ENCODE peak calls at places on chromosome 5, in seven cellular contexts. M is COR-L47, P is astrocyte of the cerebellum, T is aorta, H is GM13977, S is pulmonary artery endothelial cell, O is T follicular helper cell. L is an unnamed sample.

GRCh38 chr5:31770157-31770556 is 131.2 kb downstream of the PDZD2 start:
- DNase-seq in S (no peak), H (no peak), M (no peak), P (no peak), O (no peak), T (no peak), L (no peak)

GRCh38 chr5:132224721-132225120 is 2.9 kb downstream of the P4HA2 start:
- DNase-seq in S (no peak), O (no peak), H (no peak), M (no peak), P (no peak), T (no peak), L (no peak)

GRCh38 chr5:141869040-141869439 is 9.2 kb downstream of the PCDH1 start:
- DNase-seq in M (no peak), O (no peak), H (no peak), T (no peak), P (no peak), S (no peak), L (no peak)

GRCh38 chr5:173764321-173765029 is 123.7 kb upstream of the CPEB4 start:
- DNase-seq in T (peak; percentile 92), M (no peak), H (no peak), O (no peak), P (peak; percentile 82), S (peak; percentile 81), L (no peak)

GRCh38 chr5:172607213-172607793 is 33.8 kb upstream of the NEURL1B start:
- DNase-seq in M (no peak), O (no peak), T (no peak), P (no peak), S (no peak), H (no peak), L (no peak)

GRCh38 chr5:154222414-154222813 is 31.9 kb downstream of the GALNT10 start:
- DNase-seq in H (no peak), S (no peak), M (no peak), O (no peak), T (no peak), P (no peak), L (no peak)

GRCh38 chr5:76162335-76162734 is 79.2 kb downstream of the SV2C start:
- DNase-seq in P (no peak), T (no peak), M (no peak), H (no peak), S (no peak), O (no peak), L (no peak)

GRCh38 chr5:108556414-108556813 is 174.5 kb upstream of the FBXL17 start:
- DNase-seq in P (no peak), S (no peak), T (no peak), H (no peak), M (no peak), O (no peak), L (no peak)

GRCh38 chr5:149849280-149849985 is 95.2 kb downstream of the PDE6A start:
- DNase-seq in M (no peak), P (no peak), T (no peak), S (no peak), H (no peak), O (no peak), L (no peak)

GRCh38 chr5:32233696-32234447 is 59.8 kb upstream of the GOLPH3 start:
- DNase-seq in T (peak; percentile 55), S (no peak), M (no peak), O (no peak), P (peak; percentile 94), H (no peak), L (no peak)

GRCh38 chr5:76402251-76402879 is 720 bp upstream of the IQGAP2 start:
- DNase-seq in S (no peak), O (peak; percentile 76), T (peak; percentile 64), M (no peak), H (peak; percentile 87), P (no peak), L (peak; percentile 76)

GRCh38 chr5:31408814-31409213 is 123.1 kb downstream of the DROSHA start:
- DNase-seq in P (no peak), H (no peak), S (no peak), O (no peak), M (no peak), T (no peak), L (no peak)

GRCh38 chr5:56900858-56901578 is 8.4 kb upstream of the SETD9 start:
- DNase-seq in P (peak; percentile 5), T (no peak), O (peak; percentile 4), S (no peak), M (peak; percentile 6), H (peak; percentile 53), L (peak; percentile 34)

GRCh38 chr5:95935553-95936100 is 26.0 kb downstream of the ELL2 start:
- DNase-seq in M (no peak), P (no peak), H (no peak), T (no peak), S (no peak), O (no peak), L (no peak)

GRCh38 chr5:172071244-172071875 is 64.9 kb upstream of the FBXW11 start:
- DNase-seq in H (no peak), M (no peak), O (no peak), S (no peak), T (no peak), P (no peak), L (no peak)

GRCh38 chr5:123120197-123120596 is 31.2 kb downstream of the PRDM6 start:
- DNase-seq in M (no peak), H (no peak), O (no peak), S (no peak), P (no peak), T (no peak), L (no peak)

L was measured in effector CD4-positive, alpha-beta T cell.